ENCODE peak calls at places on chromosomes 12 and 14, in eight cellular contexts. One of them, this sample, is unnamed. For H3K4me1, the result is how much of the 10 kb centered on the place peaks cover.

GRCh38 chr12:56905852-56906251 is 28.4 kb downstream of the SDR9C7 start:
- DNase-seq in cardiac muscle cell: no peak
- DNase-seq in testis: no peak
- DNase-seq in hepatocyte: no peak
- DNase-seq in naive thymus-derived CD4-positive, alpha-beta T cell: no peak
- DNase-seq in HCT116: no peak
- DNase-seq in stomach: no peak
- DNase-seq in CD4-positive, alpha-beta memory T cell: no peak
- DNase-seq in this sample: no peak

GRCh38 chr12:124861492-124861891 is 2.2 kb downstream of the SCARB1 start:
- DNase-seq in cardiac muscle cell: no peak
- DNase-seq in testis: peak
- DNase-seq in hepatocyte: peak
- DNase-seq in naive thymus-derived CD4-positive, alpha-beta T cell: no peak
- DNase-seq in HCT116: peak
- DNase-seq in stomach: no peak
- DNase-seq in CD4-positive, alpha-beta memory T cell: no peak
- DNase-seq in this sample: peak

GRCh38 chr12:2051700-2052625 is 824 bp upstream of the CACNA1C start:
- DNase-seq in cardiac muscle cell: peak
- DNase-seq in testis: no peak
- DNase-seq in hepatocyte: peak
- DNase-seq in naive thymus-derived CD4-positive, alpha-beta T cell: no peak
- DNase-seq in HCT116: no peak
- DNase-seq in stomach: no peak
- DNase-seq in CD4-positive, alpha-beta memory T cell: no peak
- DNase-seq in this sample: peak

GRCh38 chr12:67625004-67625403 is 23.5 kb upstream of the DYRK2 start:
- DNase-seq in cardiac muscle cell: no peak
- DNase-seq in testis: no peak
- DNase-seq in hepatocyte: no peak
- DNase-seq in naive thymus-derived CD4-positive, alpha-beta T cell: no peak
- DNase-seq in HCT116: no peak
- DNase-seq in stomach: no peak
- DNase-seq in CD4-positive, alpha-beta memory T cell: no peak
- DNase-seq in this sample: no peak

GRCh38 chr12:107903377-107904061 is 129.0 kb downstream of the ASCL4 start:
- DNase-seq in cardiac muscle cell: peak
- DNase-seq in testis: peak
- DNase-seq in hepatocyte: peak
- DNase-seq in naive thymus-derived CD4-positive, alpha-beta T cell: no peak
- DNase-seq in HCT116: no peak
- DNase-seq in stomach: peak
- DNase-seq in CD4-positive, alpha-beta memory T cell: no peak
- DNase-seq in this sample: no peak

GRCh38 chr12:50195832-50196231 is 28.7 kb upstream of the CERS5 start:
- DNase-seq in cardiac muscle cell: no peak
- DNase-seq in testis: no peak
- DNase-seq in hepatocyte: no peak
- DNase-seq in naive thymus-derived CD4-positive, alpha-beta T cell: no peak
- DNase-seq in HCT116: no peak
- DNase-seq in stomach: no peak
- DNase-seq in CD4-positive, alpha-beta memory T cell: no peak
- DNase-seq in this sample: no peak

GRCh38 chr12:52413787-52414345 is 7.7 kb upstream of the KRT82 start:
- DNase-seq in cardiac muscle cell: no peak
- DNase-seq in testis: no peak
- DNase-seq in hepatocyte: no peak
- DNase-seq in naive thymus-derived CD4-positive, alpha-beta T cell: no peak
- DNase-seq in HCT116: no peak
- DNase-seq in stomach: no peak
- DNase-seq in CD4-positive, alpha-beta memory T cell: no peak
- DNase-seq in this sample: no peak

GRCh38 chr14:101196795-101197590 is 293.5 kb upstream of the RTL1 start:
- DNase-seq in cardiac muscle cell: no peak
- DNase-seq in testis: no peak
- DNase-seq in hepatocyte: no peak
- DNase-seq in naive thymus-derived CD4-positive, alpha-beta T cell: no peak
- DNase-seq in HCT116: no peak
- DNase-seq in stomach: peak
- DNase-seq in CD4-positive, alpha-beta memory T cell: no peak
- DNase-seq in this sample: no peak

GRCh38 chr12:117450186-117450585 is 88.8 kb upstream of the NOS1 start:
- DNase-seq in cardiac muscle cell: no peak
- DNase-seq in testis: no peak
- DNase-seq in hepatocyte: no peak
- DNase-seq in naive thymus-derived CD4-positive, alpha-beta T cell: no peak
- DNase-seq in HCT116: no peak
- DNase-seq in stomach: no peak
- DNase-seq in CD4-positive, alpha-beta memory T cell: no peak
- DNase-seq in this sample: no peak

GRCh38 chr12:103586132-103586531 is 941 bp upstream of the STAB2 start:
- DNase-seq in cardiac muscle cell: no peak
- DNase-seq in testis: no peak
- DNase-seq in hepatocyte: no peak
- DNase-seq in naive thymus-derived CD4-positive, alpha-beta T cell: no peak
- DNase-seq in HCT116: no peak
- DNase-seq in stomach: no peak
- DNase-seq in CD4-positive, alpha-beta memory T cell: no peak
- DNase-seq in this sample: no peak

GRCh38 chr14:97687944-97688625 is 890.9 kb downstream of the VRK1 start:
- DNase-seq in cardiac muscle cell: no peak
- DNase-seq in testis: no peak
- DNase-seq in hepatocyte: no peak
- DNase-seq in naive thymus-derived CD4-positive, alpha-beta T cell: no peak
- DNase-seq in HCT116: no peak
- DNase-seq in stomach: no peak
- DNase-seq in CD4-positive, alpha-beta memory T cell: no peak
- DNase-seq in this sample: peak

GRCh38 chr12:22494319-22494718 is 50.0 kb downstream of the C2CD5 start:
- DNase-seq in cardiac muscle cell: no peak
- DNase-seq in testis: no peak
- DNase-seq in hepatocyte: no peak
- DNase-seq in naive thymus-derived CD4-positive, alpha-beta T cell: no peak
- DNase-seq in HCT116: no peak
- DNase-seq in stomach: no peak
- DNase-seq in CD4-positive, alpha-beta memory T cell: no peak
- DNase-seq in this sample: no peak

GRCh38 chr12:59403259-59403932 is 192.4 kb upstream of the SLC16A7 start:
- DNase-seq in cardiac muscle cell: peak
- DNase-seq in testis: peak
- DNase-seq in hepatocyte: peak
- DNase-seq in naive thymus-derived CD4-positive, alpha-beta T cell: peak
- DNase-seq in HCT116: peak
- DNase-seq in stomach: peak
- DNase-seq in CD4-positive, alpha-beta memory T cell: peak
- DNase-seq in this sample: peak

GRCh38 chr12:51405801-51406207 is 14.6 kb upstream of the GALNT6 start:
- DNase-seq in cardiac muscle cell: no peak
- DNase-seq in testis: no peak
- DNase-seq in hepatocyte: peak
- DNase-seq in naive thymus-derived CD4-positive, alpha-beta T cell: no peak
- DNase-seq in HCT116: no peak
- DNase-seq in stomach: no peak
- DNase-seq in CD4-positive, alpha-beta memory T cell: no peak
- DNase-seq in this sample: no peak
- H3K27ac ChIP-seq in cardiac muscle cell: no peak
- H3K27ac ChIP-seq in testis: no peak
- H3K27ac ChIP-seq in hepatocyte: peak
- H3K27ac ChIP-seq in naive thymus-derived CD4-positive, alpha-beta T cell: no peak
- H3K27ac ChIP-seq in HCT116: no peak
- H3K27ac ChIP-seq in stomach: peak
- H3K27ac ChIP-seq in CD4-positive, alpha-beta memory T cell: no peak
- H3K27ac ChIP-seq in this sample: no peak

GRCh38 chr14:77007339-77007974 is 21.1 kb downstream of the IRF2BPL start:
- DNase-seq in cardiac muscle cell: no peak
- DNase-seq in testis: no peak
- DNase-seq in hepatocyte: no peak
- DNase-seq in naive thymus-derived CD4-positive, alpha-beta T cell: no peak
- DNase-seq in HCT116: no peak
- DNase-seq in stomach: no peak
- DNase-seq in CD4-positive, alpha-beta memory T cell: no peak
- DNase-seq in this sample: no peak

GRCh38 chr14:77004711-77005460 is 23.6 kb downstream of the IRF2BPL start:
- DNase-seq in cardiac muscle cell: no peak
- DNase-seq in testis: no peak
- DNase-seq in hepatocyte: peak
- DNase-seq in naive thymus-derived CD4-positive, alpha-beta T cell: no peak
- DNase-seq in HCT116: no peak
- DNase-seq in stomach: no peak
- DNase-seq in CD4-positive, alpha-beta memory T cell: no peak
- DNase-seq in this sample: peak

GRCh38 chr14:77006127-77006526 is 22.4 kb downstream of the IRF2BPL start:
- DNase-seq in cardiac muscle cell: no peak
- DNase-seq in testis: no peak
- DNase-seq in hepatocyte: peak
- DNase-seq in naive thymus-derived CD4-positive, alpha-beta T cell: no peak
- DNase-seq in HCT116: no peak
- DNase-seq in stomach: no peak
- DNase-seq in CD4-positive, alpha-beta memory T cell: no peak
- DNase-seq in this sample: no peak

GRCh38 chr14:77003960-77004710 is 24.4 kb downstream of the IRF2BPL start:
- DNase-seq in cardiac muscle cell: no peak
- DNase-seq in testis: no peak
- DNase-seq in hepatocyte: peak
- DNase-seq in naive thymus-derived CD4-positive, alpha-beta T cell: no peak
- DNase-seq in HCT116: no peak
- DNase-seq in stomach: peak
- DNase-seq in CD4-positive, alpha-beta memory T cell: no peak
- DNase-seq in this sample: peak

DNA sequence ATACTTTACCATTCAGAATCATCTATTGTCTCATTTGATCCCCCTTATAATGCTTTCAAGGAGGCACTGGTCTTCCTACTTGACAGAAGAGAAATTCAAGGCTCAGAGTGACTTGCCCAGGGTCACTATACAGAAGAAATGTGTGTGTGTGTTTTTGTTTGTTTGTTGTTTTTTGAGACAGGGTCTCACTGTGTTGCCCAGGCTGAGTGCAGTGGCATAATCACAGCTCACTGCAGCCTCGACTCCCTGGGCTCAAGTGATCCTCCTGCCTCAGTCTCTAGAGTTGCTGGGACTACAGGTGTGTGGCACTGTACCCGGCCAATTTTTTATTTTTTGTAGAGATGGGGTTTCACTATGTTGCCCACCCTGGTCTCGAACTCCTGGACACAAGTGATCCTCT is 22.9 kb downstream of the IRF2BPL start:
- DNase-seq in cardiac muscle cell: no peak
- DNase-seq in testis: no peak
- DNase-seq in hepatocyte: no peak
- DNase-seq in naive thymus-derived CD4-positive, alpha-beta T cell: no peak
- DNase-seq in HCT116: no peak
- DNase-seq in stomach: no peak
- DNase-seq in CD4-positive, alpha-beta memory T cell: no peak
- DNase-seq in this sample: no peak
- H3K4me1 ChIP-seq in cardiac muscle cell: under half
- H3K4me1 ChIP-seq in testis: under half
- H3K4me1 ChIP-seq in hepatocyte: under half
- H3K4me1 ChIP-seq in naive thymus-derived CD4-positive, alpha-beta T cell: under half
- H3K4me1 ChIP-seq in HCT116: half or more
- H3K4me1 ChIP-seq in stomach: half or more
- H3K4me1 ChIP-seq in CD4-positive, alpha-beta memory T cell: under half
- H3K4me1 ChIP-seq in this sample: under half

DNA sequence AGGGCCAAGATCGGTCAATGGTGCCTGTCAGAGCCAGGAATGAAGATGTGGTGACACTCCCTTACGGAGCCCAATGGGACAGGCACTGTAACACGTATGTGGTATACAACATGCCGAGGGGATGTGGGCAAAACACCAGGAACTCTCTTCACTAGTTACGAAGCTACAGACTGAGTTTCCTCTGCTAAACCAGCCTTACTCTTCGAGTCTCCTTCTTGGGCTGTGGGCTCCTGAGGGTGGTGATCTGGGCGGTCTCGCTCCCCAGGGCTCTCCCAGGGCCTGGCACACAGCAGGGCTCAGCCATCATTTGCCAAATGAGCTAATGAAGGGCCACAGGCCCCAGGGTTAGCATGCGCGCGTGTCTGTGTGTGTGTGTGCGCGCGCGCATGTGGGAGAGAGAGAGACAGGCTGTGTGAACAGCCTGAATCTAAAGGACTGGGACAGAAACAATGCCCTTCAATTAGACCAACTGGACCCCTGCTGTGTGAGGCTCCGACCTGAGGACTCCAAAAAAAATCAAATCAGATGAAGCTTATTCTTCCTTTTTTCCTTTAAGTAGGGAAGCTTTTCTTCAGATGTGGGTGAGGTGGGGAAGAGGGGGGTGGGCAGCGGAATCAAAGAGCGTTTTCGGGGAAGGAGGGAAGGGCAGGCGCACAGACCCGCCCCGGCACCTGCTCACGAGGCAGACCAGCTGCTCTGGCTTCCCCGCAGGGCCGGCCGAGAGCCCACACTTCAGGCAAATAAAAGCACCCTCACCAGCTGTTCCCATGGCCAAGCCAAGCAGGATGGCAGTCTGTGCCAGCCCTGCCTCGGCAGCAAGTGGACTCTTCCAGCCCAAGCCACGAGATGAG is 42.5 kb downstream of the CCDC88C start:
- DNase-seq in cardiac muscle cell: no peak
- DNase-seq in testis: no peak
- DNase-seq in hepatocyte: no peak
- DNase-seq in naive thymus-derived CD4-positive, alpha-beta T cell: peak
- DNase-seq in HCT116: no peak
- DNase-seq in stomach: peak
- DNase-seq in CD4-positive, alpha-beta memory T cell: peak
- DNase-seq in this sample: no peak
- H3K27ac ChIP-seq in cardiac muscle cell: no peak
- H3K27ac ChIP-seq in testis: no peak
- H3K27ac ChIP-seq in hepatocyte: no peak
- H3K27ac ChIP-seq in naive thymus-derived CD4-positive, alpha-beta T cell: peak
- H3K27ac ChIP-seq in HCT116: no peak
- H3K27ac ChIP-seq in stomach: peak
- H3K27ac ChIP-seq in CD4-positive, alpha-beta memory T cell: peak
- H3K27ac ChIP-seq in this sample: no peak

GRCh38 chr12:104721944-104722343 is 236.1 kb downstream of the SLC41A2 start:
- DNase-seq in cardiac muscle cell: no peak
- DNase-seq in testis: no peak
- DNase-seq in hepatocyte: no peak
- DNase-seq in naive thymus-derived CD4-positive, alpha-beta T cell: no peak
- DNase-seq in HCT116: no peak
- DNase-seq in stomach: no peak
- DNase-seq in CD4-positive, alpha-beta memory T cell: no peak
- DNase-seq in this sample: no peak

GRCh38 chr12:104720346-104721064 is 237.6 kb downstream of the SLC41A2 start:
- DNase-seq in cardiac muscle cell: no peak
- DNase-seq in testis: peak
- DNase-seq in hepatocyte: no peak
- DNase-seq in naive thymus-derived CD4-positive, alpha-beta T cell: peak
- DNase-seq in HCT116: no peak
- DNase-seq in stomach: peak
- DNase-seq in CD4-positive, alpha-beta memory T cell: peak
- DNase-seq in this sample: no peak

GRCh38 chr12:104718581-104718980 is 239.5 kb downstream of the SLC41A2 start:
- DNase-seq in cardiac muscle cell: no peak
- DNase-seq in testis: peak
- DNase-seq in hepatocyte: no peak
- DNase-seq in naive thymus-derived CD4-positive, alpha-beta T cell: no peak
- DNase-seq in HCT116: no peak
- DNase-seq in stomach: no peak
- DNase-seq in CD4-positive, alpha-beta memory T cell: no peak
- DNase-seq in this sample: no peak

GRCh38 chr12:104721065-104721458 is 237.0 kb downstream of the SLC41A2 start:
- DNase-seq in cardiac muscle cell: no peak
- DNase-seq in testis: no peak
- DNase-seq in hepatocyte: no peak
- DNase-seq in naive thymus-derived CD4-positive, alpha-beta T cell: no peak
- DNase-seq in HCT116: no peak
- DNase-seq in stomach: no peak
- DNase-seq in CD4-positive, alpha-beta memory T cell: no peak
- DNase-seq in this sample: no peak

GRCh38 chr12:104719700-104720345 is 238.3 kb downstream of the SLC41A2 start:
- DNase-seq in cardiac muscle cell: no peak
- DNase-seq in testis: no peak
- DNase-seq in hepatocyte: no peak
- DNase-seq in naive thymus-derived CD4-positive, alpha-beta T cell: no peak
- DNase-seq in HCT116: no peak
- DNase-seq in stomach: no peak
- DNase-seq in CD4-positive, alpha-beta memory T cell: no peak
- DNase-seq in this sample: no peak
- H3K4me1 ChIP-seq in cardiac muscle cell: under half
- H3K4me1 ChIP-seq in testis: under half
- H3K4me1 ChIP-seq in hepatocyte: under half
- H3K4me1 ChIP-seq in naive thymus-derived CD4-positive, alpha-beta T cell: under half
- H3K4me1 ChIP-seq in HCT116: under half
- H3K4me1 ChIP-seq in stomach: under half
- H3K4me1 ChIP-seq in CD4-positive, alpha-beta memory T cell: under half
- H3K4me1 ChIP-seq in this sample: under half

This sample was measured in trophoblast cell.